ENCODE peak calls at places on chromosomes 3 and 15, in seven cellular contexts. H is HepG2, S is GM23248, T is IMR-90, Y is PC-9, I is right cardiac atrium, F is vagina. N is an unnamed sample.

GRCh38 chr3:66836363-66837152 is 161.5 kb upstream of the KBTBD8 start:
- DNase-seq in H (peak; percentile 13), S (peak; percentile 23), T (peak; percentile 31), Y (no peak), I (no peak), F (no peak), N (no peak)

GRCh38 chr3:128178782-128179473 is 25.6 kb downstream of the EEFSEC start:
- DNase-seq in H (peak; percentile 23), S (no peak), T (peak; percentile 15), Y (no peak), I (no peak), F (no peak), N (no peak)

GRCh38 chr15:84797212-84797611 is 19.9 kb upstream of the ALPK3 start:
- DNase-seq in H (no peak), S (peak; percentile 85), T (peak; percentile 87), Y (no peak), I (no peak), F (no peak), N (no peak)

GRCh38 chr3:10198761-10199688 is 34.3 kb downstream of the IRAK2 start:
- DNase-seq in H (peak; percentile 12), S (peak; percentile 83), T (peak; percentile 88), Y (peak; percentile 66), I (peak; percentile 65), F (no peak), N (no peak)

GRCh38 chr3:97291901-97292300 is 472.7 kb upstream of the ARL6 start:
- DNase-seq in H (no peak), S (no peak), T (no peak), Y (no peak), I (peak; percentile 20), F (no peak), N (no peak)

GRCh38 chr3:172708905-172709775 is 1.7 kb downstream of the NCEH1 start:
- DNase-seq in H (no peak), S (peak; percentile 37), T (peak; percentile 12), Y (no peak), I (no peak), F (no peak), N (no peak)

GRCh38 chr15:41493205-41493901 is at the start of gene ITPKA:
- DNase-seq in H (peak; percentile 88), S (peak; percentile 82), T (peak; percentile 78), Y (peak; percentile 86), I (peak; percentile 93), F (no peak), N (peak; percentile 74)

GRCh38 chr15:90002428-90002844 is 1.3 kb downstream of the ZNF710 start:
- DNase-seq in H (no peak), S (peak; percentile 70), T (peak; percentile 46), Y (no peak), I (peak; percentile 75), F (no peak), N (peak; percentile 47)

GRCh38 chr3:51676102-51676640 is 5.1 kb downstream of the TEX264 start:
- DNase-seq in H (no peak), S (no peak), T (no peak), Y (no peak), I (no peak), F (no peak), N (no peak)

GRCh38 chr3:150072576-150072975 is 101.9 kb upstream of the PFN2 start:
- DNase-seq in H (no peak), S (no peak), T (no peak), Y (no peak), I (no peak), F (peak; percentile 10), N (no peak)

GRCh38 chr3:6717026-6717943 is 143.6 kb upstream of the GRM7 start:
- DNase-seq in H (no peak), S (no peak), T (no peak), Y (no peak), I (no peak), F (no peak), N (no peak)

GRCh38 chr3:126083511-126083912 is 412 bp downstream of the SLC41A3 start:
- DNase-seq in H (peak; percentile 14), S (peak; percentile 73), T (peak; percentile 19), Y (peak; percentile 40), I (peak; percentile 83), F (no peak), N (peak; percentile 40)

GRCh38 chr3:8938021-8938420 is 25.3 kb downstream of the RAD18 start:
- DNase-seq in H (peak; percentile 45), S (peak; percentile 67), T (peak; percentile 59), Y (no peak), I (no peak), F (no peak), N (peak; percentile 14)

GRCh38 chr3:140206196-140207040 is 271.4 kb downstream of the CLSTN2 start:
- DNase-seq in H (no peak), S (peak; percentile 56), T (peak; percentile 18), Y (peak; percentile 6), I (peak; percentile 40), F (no peak), N (peak; percentile 44)

GRCh38 chr3:174945951-174946350 is 86.8 kb downstream of the NAALADL2 start:
- DNase-seq in H (no peak), S (no peak), T (peak; percentile 69), Y (no peak), I (no peak), F (no peak), N (no peak)

GRCh38 chr3:123524987-123525386 is 59.9 kb downstream of the HACD2 start:
- DNase-seq in H (peak; percentile 21), S (no peak), T (no peak), Y (no peak), I (no peak), F (no peak), N (no peak)

DNA sequence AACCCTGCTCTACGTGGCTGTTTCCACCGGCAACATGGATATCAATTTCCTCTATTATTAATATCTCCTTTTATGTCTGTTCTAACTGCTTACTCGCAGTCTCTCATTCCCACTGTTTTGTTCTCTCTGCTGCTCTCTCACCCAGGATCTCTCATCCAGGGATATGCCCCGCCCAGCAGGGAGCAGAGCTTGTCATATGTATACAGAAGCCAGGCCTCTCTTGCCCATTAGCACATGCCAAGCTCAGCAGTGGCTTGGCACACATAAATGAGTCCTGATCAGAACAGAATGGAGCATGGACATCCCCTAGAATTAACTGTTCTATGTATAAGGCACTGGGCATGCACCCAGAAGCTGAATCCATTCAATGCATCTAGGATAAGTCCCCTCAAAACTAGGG is 61.7 kb downstream of the IGSF11 start:
- DNase-seq in H (no peak), S (no peak), T (no peak), Y (no peak), I (no peak), F (no peak), N (no peak)
- H3K27me3 ChIP-seq in H (no peaks in the 10 kb centered on the region), S (no peaks in the 10 kb centered on the region), T (no peaks in the 10 kb centered on the region), Y (no peaks in the 10 kb centered on the region), I (no peaks in the 10 kb centered on the region), F (no peaks in the 10 kb centered on the region), N (no peaks in the 10 kb centered on the region)

GRCh38 chr3:111820651-111821050 is 38.4 kb upstream of the PHLDB2 start:
- DNase-seq in H (no peak), S (no peak), T (no peak), Y (no peak), I (no peak), F (no peak), N (no peak)
- H3K27me3 ChIP-seq in H (no peaks in the 10 kb centered on the region), S (no peaks in the 10 kb centered on the region), T (no peaks in the 10 kb centered on the region), Y (no peaks in the 10 kb centered on the region), I (no peaks in the 10 kb centered on the region), F (no peaks in the 10 kb centered on the region), N (no peaks in the 10 kb centered on the region)

GRCh38 chr3:120752230-120752629 is 9.7 kb downstream of the GTF2E1 start:
- DNase-seq in H (no peak), S (no peak), T (no peak), Y (no peak), I (no peak), F (no peak), N (no peak)
- H3K27me3 ChIP-seq in H (no peaks in the 10 kb centered on the region), S (no peaks in the 10 kb centered on the region), T (no peaks in the 10 kb centered on the region), Y (no peaks in the 10 kb centered on the region), I (no peaks in the 10 kb centered on the region), F (no peaks in the 10 kb centered on the region), N (no peaks in the 10 kb centered on the region)

DNA sequence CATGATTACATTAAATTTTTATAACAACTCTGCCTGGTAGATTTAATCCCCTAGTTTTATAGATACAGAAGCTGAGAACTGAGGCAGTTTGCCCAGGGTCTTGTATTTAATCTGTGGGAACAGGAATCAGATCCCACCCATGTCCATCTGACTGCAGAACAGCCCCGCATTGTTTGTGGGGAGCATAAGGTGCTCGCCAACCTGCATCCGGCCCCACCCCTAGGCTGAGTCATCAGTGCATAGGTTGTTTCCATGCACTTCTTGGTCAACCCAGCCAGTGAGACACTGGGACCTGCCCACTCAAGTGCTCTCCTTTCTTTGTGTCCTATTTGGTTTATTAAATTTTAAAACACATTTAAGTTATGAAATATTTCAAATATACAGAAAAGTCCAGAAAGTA is 266.2 kb downstream of the OPA1 start:
- DNase-seq in H (no peak), S (no peak), T (no peak), Y (peak; percentile 69), I (no peak), F (no peak), N (no peak)
- H3K27me3 ChIP-seq in H (peaks cover 2% of the 10 kb centered on the region), S (peaks cover 27% of the 10 kb centered on the region), T (peaks cover 15% of the 10 kb centered on the region), Y (no peaks in the 10 kb centered on the region), I (no peaks in the 10 kb centered on the region), F (no peaks in the 10 kb centered on the region), N (no peaks in the 10 kb centered on the region)